ENCODE peak calls at places on chromosomes 3 and 15, in eight cellular contexts. K, V, A, Z, P, B, L and Y are unnamed samples.

GRCh38 chr3:184193991-184194539 is 8.1 kb downstream of the ABCF3 start:
- DNase-seq in K (no peak), V (no peak), A (no peak), Z (no peak), P (no peak), B (no peak), L (no peak), Y (no peak)

GRCh38 chr15:59917504-59918157 is 86.5 kb upstream of the FOXB1 start:
- DNase-seq in K (peak; percentile 85), V (peak; percentile 39), A (peak; percentile 28), Z (no peak), P (peak; percentile 67), B (no peak), L (peak; percentile 40), Y (peak; percentile 71)

GRCh38 chr3:147630921-147631320 is 221.8 kb downstream of the ZIC1 start:
- DNase-seq in K (no peak), V (no peak), A (no peak), Z (no peak), P (no peak), B (no peak), L (no peak), Y (no peak)

GRCh38 chr15:54604963-54605362 is 591.8 kb downstream of the RSL24D1 start:
- DNase-seq in K (no peak), V (no peak), A (no peak), Z (no peak), P (no peak), B (no peak), L (no peak), Y (no peak)

GRCh38 chr3:57837686-57838085 is 81.6 kb downstream of the SLMAP start:
- DNase-seq in K (no peak), V (no peak), A (no peak), Z (no peak), P (no peak), B (no peak), L (no peak), Y (no peak)

GRCh38 chr3:183202004-183202722 is 39.6 kb upstream of the LAMP3 start:
- DNase-seq in K (no peak), V (no peak), A (no peak), Z (no peak), P (no peak), B (no peak), L (no peak), Y (no peak)

GRCh38 chr3:140186421-140186920 is 251.5 kb downstream of the CLSTN2 start:
- DNase-seq in K (no peak), V (no peak), A (peak; percentile 76), Z (no peak), P (peak; percentile 50), B (no peak), L (no peak), Y (no peak)

GRCh38 chr15:38652998-38653397 is 88.4 kb upstream of the RASGRP1 start:
- DNase-seq in K (no peak), V (no peak), A (no peak), Z (no peak), P (peak; percentile 21), B (no peak), L (no peak), Y (no peak)

GRCh38 chr3:160225181-160226025 is at the start of gene C3orf80:
- DNase-seq in K (peak; percentile 56), V (peak; percentile 32), A (no peak), Z (peak; percentile 70), P (peak; percentile 29), B (peak; percentile 46), L (no peak), Y (peak; percentile 74)

GRCh38 chr3:9826815-9827574 is 16.8 kb downstream of the RPUSD3 start:
- DNase-seq in K (peak; percentile 38), V (no peak), A (no peak), Z (no peak), P (no peak), B (no peak), L (no peak), Y (no peak)

GRCh38 chr3:184338538-184338945 is 1.1 kb downstream of the FAM131A start:
- DNase-seq in K (peak; percentile 82), V (peak; percentile 56), A (no peak), Z (peak; percentile 87), P (peak; percentile 82), B (peak; percentile 95), L (no peak), Y (peak; percentile 82)

GRCh38 chr3:161358488-161358887 is 12.8 kb downstream of the SPTSSB start:
- DNase-seq in K (no peak), V (no peak), A (no peak), Z (no peak), P (no peak), B (no peak), L (no peak), Y (no peak)

GRCh38 chr3:79491029-79491634 is 276.7 kb downstream of the ROBO1 start:
- DNase-seq in K (no peak), V (no peak), A (no peak), Z (no peak), P (no peak), B (no peak), L (no peak), Y (no peak)

GRCh38 chr3:117036259-117036799 is 326.8 kb downstream of the TUSC7 start:
- DNase-seq in K (no peak), V (no peak), A (peak; percentile 5), Z (no peak), P (peak; percentile 34), B (no peak), L (no peak), Y (no peak)

GRCh38 chr3:48399387-48400172 is 27.6 kb downstream of the FBXW12 start:
- DNase-seq in K (no peak), V (no peak), A (peak; percentile 6), Z (no peak), P (peak; percentile 9), B (peak; percentile 34), L (no peak), Y (peak; percentile 44)

GRCh38 chr15:77578641-77579372 is 53.9 kb downstream of the LINGO1 start:
- DNase-seq in K (no peak), V (no peak), A (no peak), Z (peak; percentile 64), P (no peak), B (no peak), L (no peak), Y (no peak)

GRCh38 chr3:112302881-112303761 is 9.1 kb upstream of the SLC9C1 start:
- DNase-seq in K (peak; percentile 8), V (no peak), A (no peak), Z (no peak), P (no peak), B (no peak), L (no peak), Y (no peak)

GRCh38 chr15:31263751-31264533 is 62.7 kb upstream of the KLF13 start:
- DNase-seq in K (no peak), V (no peak), A (peak; percentile 53), Z (peak; percentile 94), P (peak; percentile 86), B (peak; percentile 49), L (peak; percentile 75), Y (peak; percentile 56)

GRCh38 chr3:25683410-25683809 is 18.7 kb upstream of the TOP2B start:
- DNase-seq in K (no peak), V (no peak), A (no peak), Z (no peak), P (no peak), B (no peak), L (no peak), Y (no peak)

GRCh38 chr3:124014366-124014942 is 22.5 kb upstream of the ROPN1 start:
- DNase-seq in K (no peak), V (no peak), A (no peak), Z (no peak), P (no peak), B (no peak), L (no peak), Y (no peak)

GRCh38 chr3:53589201-53589600 is 94.8 kb downstream of the CACNA1D start:
- DNase-seq in K (no peak), V (no peak), A (no peak), Z (no peak), P (no peak), B (no peak), L (no peak), Y (no peak)

GRCh38 chr3:115814778-115815380 is 191.6 kb downstream of the GAP43 start:
- DNase-seq in K (peak; percentile 79), V (peak; percentile 50), A (peak; percentile 59), Z (no peak), P (peak; percentile 84), B (peak; percentile 80), L (peak; percentile 9), Y (peak; percentile 82)

GRCh38 chr3:136667081-136667480 is 85.1 kb downstream of the STAG1 start:
- DNase-seq in K (no peak), V (no peak), A (no peak), Z (no peak), P (no peak), B (no peak), L (no peak), Y (no peak)

GRCh38 chr3:45143673-45144670 is 2.2 kb downstream of the CDCP1 start:
- DNase-seq in K (no peak), V (no peak), A (peak; percentile 62), Z (no peak), P (no peak), B (no peak), L (no peak), Y (no peak)

GRCh38 chr3:143216709-143217182 is 97.2 kb downstream of the CHST2 start:
- DNase-seq in K (no peak), V (no peak), A (no peak), Z (no peak), P (no peak), B (no peak), L (no peak), Y (no peak)

GRCh38 chr3:150925751-150926201 is 20.5 kb upstream of the MINDY4B start:
- DNase-seq in K (peak; percentile 68), V (no peak), A (peak; percentile 18), Z (no peak), P (peak; percentile 24), B (peak; percentile 44), L (no peak), Y (no peak)

GRCh38 chr3:187016639-187017345 is 86.5 kb downstream of the ST6GAL1 start:
- DNase-seq in K (no peak), V (no peak), A (peak; percentile 98), Z (no peak), P (no peak), B (no peak), L (no peak), Y (no peak)

GRCh38 chr15:86247249-86247955 is 167.7 kb downstream of the AGBL1 start:
- DNase-seq in K (no peak), V (no peak), A (no peak), Z (no peak), P (no peak), B (no peak), L (no peak), Y (no peak)

GRCh38 chr3:188319569-188319968 is 165.6 kb downstream of the LPP start:
- DNase-seq in K (no peak), V (no peak), A (no peak), Z (no peak), P (no peak), B (no peak), L (no peak), Y (no peak)

GRCh38 chr3:15086263-15086662 is 12.7 kb downstream of the RBSN start:
- DNase-seq in K (no peak), V (no peak), A (no peak), Z (no peak), P (no peak), B (no peak), L (no peak), Y (no peak)

GRCh38 chr15:78340243-78341056 is at the start of gene CRABP1:
- DNase-seq in K (no peak), V (no peak), A (no peak), Z (no peak), P (no peak), B (no peak), L (no peak), Y (no peak)

GRCh38 chr3:114093596-114093995 is 37.1 kb downstream of the QTRT2 start:
- DNase-seq in K (no peak), V (no peak), A (peak; percentile 78), Z (no peak), P (peak; percentile 14), B (no peak), L (no peak), Y (no peak)

GRCh38 chr3:102258666-102259227 is 176.1 kb upstream of the ZPLD1 start:
- DNase-seq in K (no peak), V (no peak), A (peak; percentile 3), Z (no peak), P (no peak), B (no peak), L (no peak), Y (no peak)

GRCh38 chr15:68447209-68447608 is 15.2 kb upstream of the ITGA11 start:
- DNase-seq in K (no peak), V (no peak), A (peak; percentile 16), Z (no peak), P (no peak), B (no peak), L (no peak), Y (peak; percentile 13)